ENCODE peak calls at places on chromosomes 16 and 17, in nine cellular contexts. F, K, R, O, S, Y, N, J and L are unnamed samples.

GRCh38 chr17:12673788-12674187 is 8.1 kb downstream of the MYOCD start:
- DNase-seq in F (no peak), K (no peak), R (no peak), O (peak; percentile 25), S (no peak), Y (no peak), N (no peak), J (peak; percentile 75), L (no peak)

GRCh38 chr16:54128629-54129230 is 157.9 kb downstream of the IRX3 start:
- DNase-seq in F (no peak), K (no peak), R (no peak), O (no peak), S (no peak), Y (no peak), N (no peak), J (no peak), L (no peak)

GRCh38 chr17:48597775-48598631 is 4.4 kb upstream of the HOXB5 start:
- DNase-seq in F (no peak), K (no peak), R (peak; percentile 78), O (no peak), S (peak; percentile 53), Y (no peak), N (no peak), J (peak; percentile 88), L (peak; percentile 82)

GRCh38 chr17:10114931-10115535 is 83.4 kb downstream of the GAS7 start:
- DNase-seq in F (peak; percentile 86), K (peak; percentile 96), R (peak; percentile 96), O (peak; percentile 85), S (no peak), Y (peak; percentile 85), N (no peak), J (peak; percentile 97), L (peak; percentile 95)

GRCh38 chr17:56770427-56770826 is 63.3 kb downstream of the C17orf67 start:
- DNase-seq in F (no peak), K (no peak), R (no peak), O (no peak), S (no peak), Y (no peak), N (no peak), J (no peak), L (no peak)

GRCh38 chr17:329794-330420 is 22.7 kb downstream of the RPH3AL start:
- DNase-seq in F (no peak), K (no peak), R (peak; percentile 45), O (no peak), S (no peak), Y (no peak), N (no peak), J (no peak), L (peak; percentile 45)

GRCh38 chr17:2899911-2900310 is 103.7 kb downstream of the RAP1GAP2 start:
- DNase-seq in F (no peak), K (no peak), R (no peak), O (no peak), S (no peak), Y (no peak), N (no peak), J (peak; percentile 11), L (no peak)

GRCh38 chr17:78082988-78083387 is 45.6 kb downstream of the TMC6 start:
- DNase-seq in F (peak; percentile 10), K (no peak), R (no peak), O (no peak), S (no peak), Y (no peak), N (no peak), J (no peak), L (no peak)

GRCh38 chr17:63446218-63446980 is at the start of gene CYB561:
- DNase-seq in F (peak; percentile 84), K (peak; percentile 72), R (peak; percentile 88), O (peak; percentile 29), S (peak; percentile 94), Y (no peak), N (no peak), J (peak; percentile 29), L (peak; percentile 82)

GRCh38 chr17:39753514-39754160 is 15.9 kb downstream of the GRB7 start:
- DNase-seq in F (peak; percentile 18), K (no peak), R (peak; percentile 79), O (no peak), S (peak; percentile 82), Y (no peak), N (no peak), J (no peak), L (no peak)

GRCh38 chr16:56936950-56937349 is 5.0 kb downstream of the HERPUD1 start:
- DNase-seq in F (no peak), K (no peak), R (no peak), O (no peak), S (no peak), Y (no peak), N (no peak), J (no peak), L (no peak)

GRCh38 chr17:31439716-31440115 is 48.2 kb downstream of the RAB11FIP4 start:
- DNase-seq in F (no peak), K (no peak), R (no peak), O (no peak), S (no peak), Y (no peak), N (no peak), J (no peak), L (peak; percentile 42)

GRCh38 chr16:17173134-17173729 is 297.5 kb downstream of the XYLT1 start:
- DNase-seq in F (peak; percentile 5), K (peak; percentile 65), R (no peak), O (peak; percentile 79), S (no peak), Y (peak; percentile 18), N (no peak), J (peak; percentile 63), L (peak; percentile 79)

GRCh38 chr16:2082171-2082982 is 34.6 kb downstream of the TSC2 start:
- DNase-seq in F (peak; percentile 64), K (no peak), R (no peak), O (no peak), S (peak; percentile 74), Y (no peak), N (no peak), J (peak; percentile 41), L (no peak)

GRCh38 chr17:74368341-74369152 is 1.2 kb downstream of the GPR142 start:
- DNase-seq in F (peak; percentile 76), K (peak; percentile 32), R (peak; percentile 87), O (no peak), S (peak; percentile 87), Y (no peak), N (no peak), J (peak; percentile 35), L (peak; percentile 82)

GRCh38 chr16:2858245-2859025 is 465 bp upstream of the PRSS22 start:
- DNase-seq in F (peak; percentile 48), K (no peak), R (peak; percentile 37), O (no peak), S (peak; percentile 57), Y (no peak), N (no peak), J (no peak), L (peak; percentile 91)

GRCh38 chr16:10668322-10669045 is 26.2 kb downstream of the TEKT5 start:
- DNase-seq in F (peak; percentile 31), K (peak; percentile 12), R (no peak), O (no peak), S (peak; percentile 74), Y (no peak), N (no peak), J (peak; percentile 10), L (peak; percentile 81)

GRCh38 chr17:39527220-39527813 is 66.0 kb downstream of the CDK12 start:
- DNase-seq in F (no peak), K (no peak), R (no peak), O (no peak), S (peak; percentile 37), Y (no peak), N (peak; percentile 1), J (no peak), L (no peak)

GRCh38 chr17:1137465-1137894 is 42.3 kb downstream of the ABR start:
- DNase-seq in F (peak; percentile 83), K (no peak), R (no peak), O (peak; percentile 22), S (peak; percentile 65), Y (no peak), N (peak; percentile 30), J (no peak), L (no peak)

GRCh38 chr17:7914771-7915610 is 1.1 kb downstream of the RNF227 start:
- DNase-seq in F (peak; percentile 42), K (peak; percentile 26), R (no peak), O (peak; percentile 32), S (no peak), Y (no peak), N (no peak), J (peak; percentile 72), L (no peak)

GRCh38 chr16:12757546-12757945 is 46.1 kb downstream of the CPPED1 start:
- DNase-seq in F (no peak), K (no peak), R (no peak), O (no peak), S (no peak), Y (no peak), N (no peak), J (no peak), L (no peak)

GRCh38 chr17:39800540-39800939 is 62.8 kb downstream of the GRB7 start:
- DNase-seq in F (no peak), K (no peak), R (no peak), O (no peak), S (peak; percentile 38), Y (no peak), N (peak; percentile 30), J (no peak), L (peak; percentile 65)

GRCh38 chr17:68612228-68612922 is 11.2 kb upstream of the FAM20A start:
- DNase-seq in F (no peak), K (no peak), R (no peak), O (no peak), S (no peak), Y (no peak), N (no peak), J (no peak), L (no peak)

GRCh38 chr17:41504126-41504977 is 1.1 kb downstream of the KRT13 start:
- DNase-seq in F (no peak), K (no peak), R (no peak), O (no peak), S (no peak), Y (no peak), N (no peak), J (peak; percentile 69), L (no peak)

GRCh38 chr17:27797390-27798091 is 2.8 kb downstream of the NOS2 start:
- DNase-seq in F (no peak), K (no peak), R (no peak), O (no peak), S (peak; percentile 60), Y (no peak), N (no peak), J (no peak), L (no peak)

GRCh38 chr16:66354321-66354854 is 12.1 kb upstream of the CDH5 start:
- DNase-seq in F (no peak), K (no peak), R (no peak), O (no peak), S (no peak), Y (no peak), N (no peak), J (no peak), L (no peak)

GRCh38 chr17:18301081-18301480 is 13.7 kb downstream of the TOP3A start:
- DNase-seq in F (no peak), K (no peak), R (no peak), O (no peak), S (no peak), Y (no peak), N (no peak), J (no peak), L (no peak)

GRCh38 chr16:20938426-20938825 is 37.9 kb downstream of the LYRM1 start:
- DNase-seq in F (no peak), K (peak; percentile 37), R (no peak), O (peak; percentile 40), S (no peak), Y (no peak), N (no peak), J (peak; percentile 56), L (no peak)

GRCh38 chr16:21097151-21097550 is 53.5 kb downstream of the DNAH3 start:
- DNase-seq in F (no peak), K (no peak), R (no peak), O (peak; percentile 85), S (no peak), Y (no peak), N (no peak), J (peak; percentile 85), L (peak; percentile 42)

GRCh38 chr17:43998552-43998951 is 5.9 kb upstream of the NAGS start:
- DNase-seq in F (no peak), K (peak; percentile 40), R (no peak), O (peak; percentile 58), S (no peak), Y (no peak), N (no peak), J (peak; percentile 66), L (no peak)

GRCh38 chr16:4787627-4788482 is at the start of gene SEPTIN12:
- DNase-seq in F (no peak), K (no peak), R (no peak), O (no peak), S (no peak), Y (no peak), N (no peak), J (no peak), L (no peak)